ENCODE peak calls at places on chromosomes 12 and 14, in four cellular contexts. Z is cardiac fibroblast, X is BE2C, A is thyroid gland. J is an unnamed sample.

GRCh38 chr12:47079365-47079893 is at the start of gene PCED1B:
- DNase-seq in Z (peak; percentile 83), X (peak; percentile 22), A (peak; percentile 72), J (peak; percentile 75)

GRCh38 chr12:56836800-56837663 is 73.9 kb downstream of the HSD17B6 start:
- DNase-seq in Z (peak; percentile 85), X (no peak), A (no peak), J (no peak)

GRCh38 chr12:120720234-120720968 is 5.2 kb upstream of the ACADS start:
- DNase-seq in Z (peak; percentile 80), X (peak; percentile 55), A (no peak), J (no peak)

GRCh38 chr14:65958664-65959562 is 527.3 kb upstream of the CCDC196 start:
- DNase-seq in Z (peak; percentile 52), X (no peak), A (peak; percentile 7), J (no peak)

GRCh38 chr14:92415969-92416368 is 93.0 kb downstream of the SLC24A4 start:
- DNase-seq in Z (no peak), X (no peak), A (no peak), J (no peak)

GRCh38 chr12:117596968-117597367 is 235.5 kb upstream of the NOS1 start:
- DNase-seq in Z (no peak), X (no peak), A (no peak), J (no peak)

GRCh38 chr12:3199551-3200031 is 122.4 kb downstream of the TSPAN9 start:
- DNase-seq in Z (peak; percentile 47), X (peak; percentile 53), A (peak; percentile 26), J (no peak)

GRCh38 chr12:52691076-52691764 is 11.0 kb upstream of the KRT1 start:
- DNase-seq in Z (no peak), X (peak; percentile 35), A (peak; percentile 18), J (no peak)

GRCh38 chr12:121252712-121253345 is 42.9 kb downstream of the P2RX4 start:
- DNase-seq in Z (no peak), X (peak; percentile 36), A (no peak), J (no peak)

GRCh38 chr14:49984419-49984818 is 91.5 kb downstream of the ARF6 start:
- DNase-seq in Z (peak; percentile 49), X (no peak), A (no peak), J (no peak)

GRCh38 chr14:100147181-100147631 is 12.2 kb downstream of the DEGS2 start:
- DNase-seq in Z (no peak), X (no peak), A (no peak), J (no peak)

GRCh38 chr14:101711041-101711861 is 50.3 kb upstream of the PPP2R5C start:
- DNase-seq in Z (no peak), X (no peak), A (peak; percentile 44), J (no peak)

GRCh38 chr12:68189766-68190700 is 30.5 kb upstream of the IFNG start:
- DNase-seq in Z (peak; percentile 61), X (no peak), A (no peak), J (no peak)

GRCh38 chr14:98959410-98959809 is 312.6 kb downstream of the BCL11B start:
- DNase-seq in Z (no peak), X (no peak), A (no peak), J (no peak)

GRCh38 chr12:6698352-6699046 is 2.1 kb downstream of the PIANP start:
- DNase-seq in Z (no peak), X (no peak), A (no peak), J (no peak)

GRCh38 chr14:68146812-68147211 is 327.2 kb downstream of the RAD51B start:
- DNase-seq in Z (peak; percentile 97), X (no peak), A (peak; percentile 66), J (no peak)

GRCh38 chr14:50013198-50013918 is 103.0 kb downstream of the VCPKMT start:
- DNase-seq in Z (no peak), X (no peak), A (no peak), J (no peak)

GRCh38 chr14:94971750-94972149 is 185.6 kb downstream of the DICER1 start:
- DNase-seq in Z (peak; percentile 1), X (no peak), A (no peak), J (no peak)

GRCh38 chr12:29782821-29783772 is 645 bp downstream of the TMTC1 start:
- DNase-seq in Z (peak; percentile 43), X (peak; percentile 43), A (peak; percentile 31), J (peak; percentile 74)

GRCh38 chr12:55692631-55693322 is 14.9 kb downstream of the ITGA7 start:
- DNase-seq in Z (no peak), X (no peak), A (no peak), J (no peak)

GRCh38 chr14:35374273-35374681 is 30.3 kb downstream of the NFKBIA start:
- DNase-seq in Z (peak; percentile 99), X (no peak), A (no peak), J (no peak)

GRCh38 chr12:18753481-18754117 is 15.7 kb downstream of the CAPZA3 start:
- DNase-seq in Z (no peak), X (no peak), A (peak; percentile 16), J (no peak)

GRCh38 chr14:98270201-98270600 is 1001.8 kb downstream of the BCL11B start:
- DNase-seq in Z (no peak), X (no peak), A (no peak), J (no peak)

DNA sequence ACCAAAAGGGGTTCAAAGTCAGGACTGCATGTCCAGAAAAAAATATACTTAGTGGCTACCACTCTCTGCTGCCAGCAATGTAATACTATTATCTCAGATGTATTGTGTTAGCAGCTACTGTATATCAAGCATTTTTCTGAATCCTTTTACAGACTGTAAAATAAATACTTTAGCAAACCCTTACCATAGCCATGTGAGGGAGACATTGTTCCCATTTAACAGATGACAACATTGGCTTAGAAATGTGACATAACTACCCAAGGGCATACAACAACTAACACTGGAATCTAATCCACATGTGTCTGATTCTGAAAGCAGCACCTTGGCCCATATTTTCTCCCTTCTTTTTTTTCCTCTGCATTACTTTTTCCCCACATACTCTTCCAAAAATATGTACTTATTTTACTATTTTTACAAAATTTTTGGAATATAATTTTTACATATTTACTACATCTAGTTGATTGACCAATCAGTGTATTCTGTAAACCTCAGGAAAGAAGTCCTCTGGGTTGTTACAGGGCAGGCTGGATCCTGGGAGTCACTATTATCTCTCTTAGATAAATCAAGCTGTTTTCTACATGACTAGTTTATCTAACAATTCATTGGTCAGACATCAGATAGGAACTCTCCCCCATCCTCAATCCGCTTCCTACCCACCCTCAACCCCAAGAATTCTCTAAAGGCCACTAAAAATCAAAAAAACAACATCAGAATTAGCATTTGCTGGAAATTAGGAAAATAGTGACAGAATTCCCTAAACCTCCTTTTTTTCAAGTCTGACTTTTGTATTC is 154.1 kb downstream of the BTG1 start:
- DNase-seq in Z (peak; percentile 49), X (no peak), A (no peak), J (no peak)
- TF ChIP-seq CTCF in Z (no peak), X (no peak), A (no peak), J (no peak)

GRCh38 chr14:57274551-57274950 is 5.8 kb downstream of the AP5M1 start:
- DNase-seq in Z (no peak), X (no peak), A (no peak), J (no peak)
- TF ChIP-seq CTCF in Z (no peak), X (no peak), A (no peak), J (no peak)

DNA sequence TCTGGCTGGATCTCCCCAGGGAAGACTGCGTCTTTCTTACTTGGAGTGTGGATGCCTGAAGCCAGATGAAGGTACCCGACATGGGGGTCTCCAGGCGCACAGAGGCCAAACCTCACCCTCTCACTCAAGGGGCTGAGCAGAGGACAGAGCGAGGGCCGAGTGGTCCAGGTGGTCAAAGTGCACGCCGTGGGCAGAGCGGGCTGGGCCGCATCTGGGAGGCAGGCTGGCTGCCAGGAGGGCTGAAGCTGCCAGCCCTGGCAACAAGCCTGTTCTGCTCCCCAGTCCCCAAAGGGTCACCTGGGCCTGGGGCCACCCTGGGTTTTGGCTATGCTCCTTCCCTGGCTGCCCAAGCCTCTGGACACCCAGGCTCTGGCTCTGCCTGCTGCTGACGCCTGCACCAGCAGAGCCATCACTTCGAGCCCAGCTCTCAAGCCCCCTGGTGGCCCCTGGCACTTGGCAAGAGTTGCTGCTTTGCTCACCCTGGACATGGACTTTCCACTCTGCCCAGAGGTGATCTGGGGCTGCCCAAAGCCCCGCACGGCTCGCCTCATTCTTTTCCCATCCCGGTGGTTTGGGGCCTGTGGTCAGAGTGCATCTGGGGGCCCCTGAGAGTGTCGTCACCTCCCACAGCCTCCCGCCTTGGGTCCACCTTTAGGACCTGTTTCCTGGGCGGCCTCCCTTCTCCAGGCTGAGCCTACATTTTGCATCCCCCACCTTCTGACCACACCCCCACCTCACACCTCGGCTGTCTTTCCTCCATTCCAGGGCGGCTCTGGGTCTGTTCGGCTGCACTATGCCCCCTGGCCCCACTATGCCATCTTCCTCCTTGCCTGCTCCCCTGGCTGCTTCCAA is 2.8 kb downstream of the ADSS1 start:
- DNase-seq in Z (no peak), X (peak; percentile 51), A (no peak), J (no peak)
- TF ChIP-seq CTCF in Z (no peak), X (peak; percentile 49), A (no peak), J (peak; percentile 42)

GRCh38 chr14:59254146-59254910 is 65.9 kb downstream of the DAAM1 start:
- DNase-seq in Z (peak; percentile 91), X (peak; percentile 8), A (peak; percentile 91), J (no peak)
- TF ChIP-seq CTCF in Z (no peak), X (no peak), A (no peak), J (no peak)

GRCh38 chr14:85415015-85415712 is 114.8 kb upstream of the FLRT2 start:
- DNase-seq in Z (peak; percentile 99), X (no peak), A (peak; percentile 8), J (no peak)
- TF ChIP-seq CTCF in Z (peak; percentile 79), X (no peak), A (no peak), J (no peak)

GRCh38 chr12:14716848-14717444 is 20.5 kb upstream of the GUCY2C start:
- DNase-seq in Z (peak; percentile 65), X (peak; percentile 54), A (peak; percentile 14), J (no peak)
- TF ChIP-seq CTCF in Z (peak; percentile 64), X (peak; percentile 79), A (no peak), J (peak; percentile 72)

GRCh38 chr14:23899788-23900187 is 53.8 kb upstream of the DHRS4 start:
- DNase-seq in Z (no peak), X (no peak), A (no peak), J (no peak)

GRCh38 chr14:23894687-23895419 is 58.7 kb upstream of the DHRS4 start:
- DNase-seq in Z (no peak), X (no peak), A (no peak), J (no peak)

GRCh38 chr14:23895480-23895879 is 58.1 kb upstream of the DHRS4 start:
- DNase-seq in Z (peak; percentile 2), X (no peak), A (no peak), J (no peak)
- TF ChIP-seq CTCF in Z (no peak), X (peak; percentile 24), A (no peak), J (no peak)

GRCh38 chr12:32312049-32312670 is 87.2 kb upstream of the FGD4 start:
- DNase-seq in Z (peak; percentile 80), X (no peak), A (no peak), J (no peak)
- TF ChIP-seq CTCF in Z (peak; percentile 57), X (peak; percentile 66), A (no peak), J (peak; percentile 74)